ENCODE peak calls at places on chromosome 18, in nine cellular contexts. V is adrenal gland, G is NB4, K is HCT116, W is psoas muscle, T is fibroblast of lung, F is sigmoid colon, L is neural progenitor cell, E is IMR-90. B is an unnamed sample.
A peak's percentile ranks its signal among the peaks of the same experiment; 100 is the strongest.

GRCh38 chr18:33744032-33744697 is 166.1 kb downstream of the ASXL3 start:
- DNase-seq in V (no peak), G (no peak), K (no peak), W (no peak), T (no peak), F (no peak), L (no peak), E (no peak), B (no peak)

GRCh38 chr18:76212958-76213357 is 282.1 kb downstream of the ZNF516 start:
- DNase-seq in V (no peak), G (peak; percentile 10), K (no peak), W (no peak), T (no peak), F (no peak), L (peak; percentile 60), E (no peak), B (no peak)

GRCh38 chr18:3790702-3791101 is 340.7 kb downstream of the TGIF1 start:
- DNase-seq in V (peak; percentile 11), G (no peak), K (no peak), W (no peak), T (peak; percentile 51), F (no peak), L (no peak), E (no peak), B (no peak)

GRCh38 chr18:44781890-44782289 is 101.2 kb downstream of the SETBP1 start:
- DNase-seq in V (no peak), G (no peak), K (no peak), W (no peak), T (peak; percentile 77), F (no peak), L (peak; percentile 28), E (peak; percentile 28), B (peak; percentile 9)

GRCh38 chr18:44819944-44820510 is 139.3 kb downstream of the SETBP1 start:
- DNase-seq in V (no peak), G (no peak), K (no peak), W (peak; percentile 83), T (no peak), F (peak; percentile 86), L (no peak), E (no peak), B (no peak)

GRCh38 chr18:59996370-59996966 is 96.7 kb downstream of the PMAIP1 start:
- DNase-seq in V (no peak), G (peak; percentile 38), K (peak; percentile 59), W (no peak), T (peak; percentile 71), F (no peak), L (peak; percentile 54), E (peak; percentile 57), B (no peak)

GRCh38 chr18:3966246-3966984 is 488.7 kb downstream of the DLGAP1 start:
- DNase-seq in V (peak; percentile 69), G (no peak), K (no peak), W (no peak), T (no peak), F (no peak), L (no peak), E (peak; percentile 50), B (no peak)

GRCh38 chr18:35572644-35573043 is 8.9 kb upstream of the GALNT1 start:
- DNase-seq in V (no peak), G (no peak), K (no peak), W (no peak), T (peak; percentile 28), F (no peak), L (no peak), E (peak; percentile 67), B (no peak)

GRCh38 chr18:70450658-70451253 is 161.9 kb downstream of the SOCS6 start:
- DNase-seq in V (no peak), G (peak; percentile 35), K (peak; percentile 23), W (no peak), T (peak; percentile 50), F (no peak), L (no peak), E (peak; percentile 32), B (no peak)

GRCh38 chr18:31482051-31482450 is 15.9 kb upstream of the DSG2 start:
- DNase-seq in V (no peak), G (no peak), K (no peak), W (no peak), T (no peak), F (no peak), L (no peak), E (no peak), B (no peak)

GRCh38 chr18:8424917-8425725 is 184.1 kb upstream of the RAB12 start:
- DNase-seq in V (peak; percentile 84), G (peak; percentile 6), K (peak; percentile 34), W (no peak), T (peak; percentile 16), F (no peak), L (no peak), E (peak; percentile 75), B (peak; percentile 49)

GRCh38 chr18:73296686-73297085 is 428.9 kb upstream of the NETO1 start:
- DNase-seq in V (no peak), G (no peak), K (no peak), W (no peak), T (no peak), F (no peak), L (no peak), E (no peak), B (no peak)

GRCh38 chr18:9925369-9925768 is 11.6 kb downstream of the VAPA start:
- DNase-seq in V (no peak), G (no peak), K (no peak), W (no peak), T (peak; percentile 24), F (no peak), L (no peak), E (peak; percentile 70), B (no peak)

GRCh38 chr18:24019641-24020331 is 5.2 kb downstream of the TTC39C start:
- DNase-seq in V (no peak), G (no peak), K (no peak), W (no peak), T (no peak), F (no peak), L (no peak), E (no peak), B (no peak)

GRCh38 chr18:44537521-44537920 is 143.2 kb upstream of the SETBP1 start:
- DNase-seq in V (no peak), G (no peak), K (no peak), W (no peak), T (peak; percentile 66), F (no peak), L (no peak), E (peak; percentile 20), B (peak; percentile 93)

GRCh38 chr18:6920099-6920955 is 190.8 kb downstream of the ARHGAP28 start:
- DNase-seq in V (peak; percentile 38), G (peak; percentile 53), K (no peak), W (peak; percentile 18), T (peak; percentile 79), F (no peak), L (peak; percentile 75), E (peak; percentile 68), B (peak; percentile 68)

GRCh38 chr18:12288406-12288762 is 19.7 kb upstream of the TUBB6 start:
- DNase-seq in V (no peak), G (no peak), K (no peak), W (no peak), T (no peak), F (no peak), L (no peak), E (no peak), B (no peak)

GRCh38 chr18:12287684-12288405 is 20.2 kb upstream of the TUBB6 start:
- DNase-seq in V (peak; percentile 62), G (no peak), K (peak; percentile 54), W (peak; percentile 83), T (peak; percentile 86), F (peak; percentile 93), L (peak; percentile 63), E (peak; percentile 95), B (no peak)

GRCh38 chr18:12283666-12284065 is 24.4 kb upstream of the TUBB6 start:
- DNase-seq in V (no peak), G (no peak), K (no peak), W (no peak), T (no peak), F (no peak), L (no peak), E (no peak), B (no peak)

GRCh38 chr18:12290086-12290485 is 18.0 kb upstream of the TUBB6 start:
- DNase-seq in V (no peak), G (no peak), K (no peak), W (no peak), T (no peak), F (peak; percentile 56), L (no peak), E (no peak), B (no peak)

DNA sequence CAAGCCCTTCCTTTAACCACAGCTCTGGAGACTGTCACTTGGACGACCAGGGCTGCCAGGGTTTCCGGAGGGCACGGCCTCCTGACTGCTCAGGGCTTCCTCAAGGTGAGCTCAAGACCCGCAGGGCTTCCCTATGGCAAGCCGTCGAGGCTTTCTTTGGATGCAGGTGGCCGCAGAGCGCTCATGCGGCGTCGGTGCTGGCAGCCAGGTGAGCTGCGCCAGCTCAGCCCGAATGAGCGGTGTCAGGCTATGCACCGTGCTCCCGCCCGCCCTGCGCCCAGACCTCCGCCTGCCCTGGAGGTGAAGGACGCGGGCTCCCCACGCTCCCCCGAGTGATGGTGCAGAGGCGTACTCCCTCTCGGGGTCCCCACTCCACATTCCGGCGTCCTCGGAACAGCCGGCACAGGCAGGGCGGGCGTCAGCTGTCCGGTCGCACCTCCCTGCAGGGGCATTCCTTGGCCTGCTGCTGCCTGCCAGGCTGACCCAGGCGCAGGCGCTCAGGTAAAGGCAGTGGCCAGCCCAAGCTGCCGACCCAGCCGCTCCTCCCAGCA is 20.8 kb upstream of the TUBB6 start:
- DNase-seq in V (no peak), G (no peak), K (no peak), W (no peak), T (no peak), F (no peak), L (peak; percentile 55), E (no peak), B (no peak)
- H3K4me3 ChIP-seq in V (no peak overlapping the region), G (no peak overlapping the region), K (peak overlapping the region; percentile 45), W (peak overlapping the region; percentile 58), T (peak overlapping the region; percentile 55), F (peak overlapping the region; percentile 54), L (peak overlapping the region; percentile 61), E (peak overlapping the region; percentile 40), B (peak overlapping the region; percentile 46)

GRCh38 chr18:71529708-71530303 is 1014.3 kb downstream of the CBLN2 start:
- DNase-seq in V (no peak), G (no peak), K (no peak), W (no peak), T (peak; percentile 96), F (no peak), L (no peak), E (no peak), B (no peak)
- TF ChIP-seq CTCF in V (no peak), G (no peak), K (no peak), W (no peak), T (no peak), F (no peak), L (no peak), E (no peak), B (no peak)

GRCh38 chr18:63207825-63208224 is 111.7 kb downstream of the BCL2 start:
- DNase-seq in V (no peak), G (no peak), K (no peak), W (no peak), T (no peak), F (no peak), L (no peak), E (no peak), B (no peak)
- H3K4me3 ChIP-seq in V (no peak overlapping the region), G (no peak overlapping the region), K (no peak overlapping the region), W (no peak overlapping the region), T (no peak overlapping the region), F (no peak overlapping the region), L (no peak overlapping the region), E (no peak overlapping the region), B (no peak overlapping the region)

GRCh38 chr18:74654637-74655036 is 57.0 kb downstream of the ZNF407 start:
- DNase-seq in V (no peak), G (peak; percentile 12), K (no peak), W (no peak), T (peak; percentile 70), F (no peak), L (no peak), E (peak; percentile 66), B (no peak)

GRCh38 chr18:74652392-74652988 is 54.8 kb downstream of the ZNF407 start:
- DNase-seq in V (no peak), G (peak; percentile 55), K (peak; percentile 27), W (no peak), T (peak; percentile 74), F (no peak), L (peak; percentile 54), E (peak; percentile 66), B (no peak)
- TF ChIP-seq CTCF in V (peak; percentile 45), G (peak; percentile 28), K (peak; percentile 64), W (peak; percentile 60), T (peak; percentile 33), F (no peak), L (peak; percentile 74), E (peak; percentile 73), B (peak; percentile 23)